ENCODE peak calls at places on chromosomes 12 and 14, in six cellular contexts. A is substantia nigra; L is germinal center; U is T follicular helper cell; N is activated T-cell treated with anti-CD3 and anti-CD28 coated beads, Interleukin-2, amount 50 U/mL, for 72 hours; T is mesendoderm. J is an unnamed sample.

GRCh38 chr12:14260011-14260993 is 105.2 kb upstream of the ATF7IP start:
- DNase-seq in T (peak; percentile 99), A (peak; percentile 76), L (no peak), N (no peak), U (no peak), J (peak; percentile 44)

GRCh38 chr14:99420711-99421110 is 59.9 kb downstream of the SETD3 start:
- DNase-seq in N (no peak), L (no peak), T (peak; percentile 73), A (no peak), U (no peak), J (no peak)

GRCh38 chr12:473863-474577 is 14.3 kb downstream of the B4GALNT3 start:
- DNase-seq in N (no peak), U (no peak), L (no peak), A (no peak), T (peak; percentile 96), J (no peak)

GRCh38 chr12:121668750-121669524 is 517 bp downstream of the MORN3 start:
- DNase-seq in U (peak; percentile 47), T (peak; percentile 83), A (no peak), L (no peak), N (peak; percentile 64), J (peak; percentile 15)

GRCh38 chr12:109518820-109519665 is 41.6 kb downstream of the UBE3B start:
- DNase-seq in A (no peak), T (peak; percentile 58), N (peak; percentile 48), U (peak; percentile 35), L (peak; percentile 59), J (peak; percentile 50)

GRCh38 chr12:47650469-47650868 is 55.4 kb downstream of the RPAP3 start:
- DNase-seq in A (no peak), T (no peak), U (no peak), N (no peak), L (no peak), J (no peak)

GRCh38 chr14:94158239-94158888 is 15.8 kb upstream of the PPP4R4 start:
- DNase-seq in A (no peak), L (no peak), N (no peak), U (no peak), T (no peak), J (no peak)

GRCh38 chr12:13367973-13368372 is 171.4 kb downstream of the EMP1 start:
- DNase-seq in N (no peak), T (no peak), A (no peak), U (no peak), L (no peak), J (no peak)

GRCh38 chr14:100904307-100905019 is 941 bp upstream of the RTL1 start:
- DNase-seq in T (peak; percentile 82), N (no peak), A (no peak), U (no peak), L (no peak), J (no peak)

GRCh38 chr12:62933220-62933870 is 1.6 kb downstream of the PPM1H start:
- DNase-seq in A (peak; percentile 71), T (peak; percentile 89), N (no peak), L (peak; percentile 5), U (no peak), J (no peak)

J was measured in astrocyte of the cerebellum.